ENCODE peak calls at places on chromosomes 6 and 20, in six cellular contexts. W is foreskin fibroblast; P is tibial nerve; M is AG10803; H is CD4-positive, alpha-beta T cell; Z is tibial artery. D is an unnamed sample.

GRCh38 chr6:162108041-162108440 is 619.5 kb downstream of the PRKN start:
- DNase-seq in W (no peak), P (no peak), M (no peak), H (no peak), Z (no peak), D (no peak)

GRCh38 chr20:62766716-62767115 is 29.6 kb upstream of the MRGBP start:
- DNase-seq in W (no peak), P (no peak), M (no peak), H (no peak), Z (no peak), D (no peak)

GRCh38 chr6:3534599-3534998 is 77.7 kb upstream of the SLC22A23 start:
- DNase-seq in W (no peak), P (no peak), M (no peak), H (no peak), Z (no peak), D (no peak)

GRCh38 chr6:41373367-41373918 is 38.0 kb downstream of the NCR2 start:
- DNase-seq in W (no peak), P (no peak), M (no peak), H (no peak), Z (no peak), D (no peak)

GRCh38 chr20:415820-416322 is 7.8 kb downstream of the RBCK1 start:
- DNase-seq in W (no peak), P (no peak), M (no peak), H (no peak), Z (no peak), D (no peak)

GRCh38 chr6:168053957-168054471 is 25.0 kb downstream of the FRMD1 start:
- DNase-seq in W (no peak), P (no peak), M (no peak), H (no peak), Z (no peak), D (no peak)

GRCh38 chr6:112639436-112639835 is 292.3 kb downstream of the RFPL4B start:
- DNase-seq in W (peak; percentile 72), P (no peak), M (peak; percentile 89), H (no peak), Z (no peak), D (no peak)

GRCh38 chr6:170106906-170107525 is 183.9 kb downstream of the DLL1 start:
- DNase-seq in W (no peak), P (no peak), M (no peak), H (no peak), Z (peak; percentile 15), D (peak; percentile 10)

GRCh38 chr6:115838763-115839401 is 221.8 kb downstream of the FRK start:
- DNase-seq in W (peak; percentile 2), P (no peak), M (peak; percentile 16), H (no peak), Z (no peak), D (no peak)

GRCh38 chr6:14858808-14859207 is 387.1 kb upstream of the JARID2 start:
- DNase-seq in W (no peak), P (no peak), M (no peak), H (no peak), Z (no peak), D (no peak)

GRCh38 chr20:55386686-55387085 is 618.6 kb downstream of the CBLN4 start:
- DNase-seq in W (no peak), P (no peak), M (no peak), H (no peak), Z (no peak), D (no peak)

GRCh38 chr20:17648782-17649730 is 33.0 kb downstream of the RRBP1 start:
- DNase-seq in W (no peak), P (no peak), M (no peak), H (no peak), Z (peak; percentile 18), D (no peak)

GRCh38 chr6:42249279-42249678 is 31.6 kb upstream of the MRPS10 start:
- DNase-seq in W (no peak), P (no peak), M (peak; percentile 76), H (no peak), Z (no peak), D (no peak)

GRCh38 chr6:91713911-91714310 is 1127.0 kb upstream of the MAP3K7 start:
- DNase-seq in W (no peak), P (no peak), M (no peak), H (no peak), Z (no peak), D (no peak)

GRCh38 chr6:2218866-2219265 is 26.5 kb downstream of the GMDS start:
- DNase-seq in W (no peak), P (no peak), M (no peak), H (no peak), Z (no peak), D (no peak)

GRCh38 chr6:142666599-142667185 is 278.3 kb downstream of the HIVEP2 start:
- DNase-seq in W (no peak), P (no peak), M (no peak), H (no peak), Z (no peak), D (no peak)

DNA sequence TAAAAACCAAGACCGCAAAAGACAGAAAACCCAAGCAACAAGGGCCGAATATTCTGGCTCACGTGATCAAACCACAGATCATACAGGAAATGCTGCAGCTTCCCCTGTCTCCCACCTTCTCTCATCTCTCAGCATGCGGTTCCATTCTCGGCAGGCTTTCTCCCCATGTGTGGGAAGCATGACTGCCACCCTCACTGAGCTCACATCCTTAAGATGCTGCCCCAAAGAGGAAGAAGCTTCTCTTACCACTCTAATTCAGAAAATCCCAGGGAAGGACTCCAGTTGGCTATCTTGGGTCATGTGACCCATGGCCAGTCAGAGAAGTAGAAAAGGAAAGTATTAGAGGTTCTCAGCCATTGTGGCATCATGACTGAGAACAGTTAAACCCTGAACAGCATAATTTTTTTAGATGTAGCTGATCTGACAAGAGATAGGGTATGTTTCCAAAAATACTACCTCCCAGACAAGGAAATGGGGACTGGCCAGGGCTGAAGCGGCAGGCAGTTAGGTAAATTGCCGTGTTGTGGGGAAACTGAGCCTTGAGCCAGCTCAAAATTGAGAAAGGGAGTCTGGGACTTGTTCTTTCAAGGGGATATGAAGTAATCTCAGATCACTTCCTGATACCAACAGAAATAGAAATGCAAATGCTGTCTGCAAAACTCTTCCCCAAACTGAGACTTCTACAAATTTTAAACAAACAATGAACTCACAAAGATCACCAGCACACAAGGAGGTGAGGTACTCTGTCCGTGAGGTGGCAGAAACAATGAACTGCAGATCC is 37.1 kb upstream of the GRM4 start:
- DNase-seq in W (no peak), P (no peak), M (peak; percentile 16), H (peak; percentile 56), Z (peak; percentile 31), D (peak; percentile 55)
- TF ChIP-seq CTCF in W (no peak), P (no peak), M (no peak), H (no peak), Z (no peak), D (no peak)

GRCh38 chr6:32956176-32956575 is 3.3 kb upstream of the HLA-DMA start:
- DNase-seq in W (no peak), P (no peak), M (no peak), H (no peak), Z (no peak), D (no peak)

GRCh38 chr6:32954212-32954745 is 1.4 kb upstream of the HLA-DMA start:
- DNase-seq in W (no peak), P (no peak), M (no peak), H (no peak), Z (no peak), D (no peak)

GRCh38 chr6:32953775-32954174 is 878 bp upstream of the HLA-DMA start:
- DNase-seq in W (no peak), P (no peak), M (no peak), H (no peak), Z (no peak), D (no peak)

GRCh38 chr6:32952817-32953739 is at the start of gene HLA-DMA:
- DNase-seq in W (peak; percentile 94), P (peak; percentile 60), M (peak; percentile 99), H (peak; percentile 57), Z (peak; percentile 91), D (peak; percentile 67)

DNA sequence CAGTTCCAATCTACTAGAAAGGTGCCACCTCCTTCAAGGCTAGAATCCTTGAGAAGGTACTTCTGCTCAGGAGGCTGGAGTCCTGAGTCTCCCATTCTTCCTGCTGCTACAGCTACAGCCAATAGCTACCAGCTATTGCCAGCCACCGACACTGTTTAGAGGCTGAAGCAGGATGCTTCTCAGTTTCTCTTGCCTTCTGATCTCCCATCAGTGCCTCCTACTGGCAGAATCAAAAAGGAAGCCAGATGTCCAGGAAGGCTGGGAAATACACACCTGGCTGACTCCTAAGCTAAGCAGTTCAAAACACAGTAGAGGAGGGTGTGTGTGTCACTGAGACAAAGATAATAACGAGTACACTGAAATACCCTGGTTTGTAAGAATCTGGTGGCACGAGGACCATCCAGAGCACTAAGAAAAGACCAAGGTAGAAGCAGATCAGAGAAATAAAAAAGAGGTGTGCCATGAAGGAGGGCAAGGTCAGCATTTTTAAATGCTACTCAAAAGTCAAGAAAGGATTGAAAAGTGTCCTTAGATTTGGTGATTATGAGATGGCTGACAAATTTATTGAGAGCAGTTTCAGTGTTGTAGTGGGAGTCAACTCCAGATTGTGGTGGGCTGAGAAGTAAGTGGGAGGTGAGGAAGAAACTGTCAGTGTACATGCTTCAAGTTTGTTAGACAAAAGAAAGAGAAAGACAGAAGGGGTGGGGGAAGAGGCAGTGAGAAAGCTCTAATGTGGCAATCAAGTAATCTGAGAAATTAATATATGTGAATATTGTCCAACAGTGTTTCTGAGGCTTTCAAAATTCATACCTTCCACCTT is 2.3 kb upstream of the HLA-DMA start:
- DNase-seq in W (no peak), P (no peak), M (no peak), H (no peak), Z (no peak), D (no peak)
- TF ChIP-seq CTCF in W (peak; percentile 35), P (no peak), M (peak; percentile 34), H (peak; percentile 36), Z (no peak), D (no peak)

DNA sequence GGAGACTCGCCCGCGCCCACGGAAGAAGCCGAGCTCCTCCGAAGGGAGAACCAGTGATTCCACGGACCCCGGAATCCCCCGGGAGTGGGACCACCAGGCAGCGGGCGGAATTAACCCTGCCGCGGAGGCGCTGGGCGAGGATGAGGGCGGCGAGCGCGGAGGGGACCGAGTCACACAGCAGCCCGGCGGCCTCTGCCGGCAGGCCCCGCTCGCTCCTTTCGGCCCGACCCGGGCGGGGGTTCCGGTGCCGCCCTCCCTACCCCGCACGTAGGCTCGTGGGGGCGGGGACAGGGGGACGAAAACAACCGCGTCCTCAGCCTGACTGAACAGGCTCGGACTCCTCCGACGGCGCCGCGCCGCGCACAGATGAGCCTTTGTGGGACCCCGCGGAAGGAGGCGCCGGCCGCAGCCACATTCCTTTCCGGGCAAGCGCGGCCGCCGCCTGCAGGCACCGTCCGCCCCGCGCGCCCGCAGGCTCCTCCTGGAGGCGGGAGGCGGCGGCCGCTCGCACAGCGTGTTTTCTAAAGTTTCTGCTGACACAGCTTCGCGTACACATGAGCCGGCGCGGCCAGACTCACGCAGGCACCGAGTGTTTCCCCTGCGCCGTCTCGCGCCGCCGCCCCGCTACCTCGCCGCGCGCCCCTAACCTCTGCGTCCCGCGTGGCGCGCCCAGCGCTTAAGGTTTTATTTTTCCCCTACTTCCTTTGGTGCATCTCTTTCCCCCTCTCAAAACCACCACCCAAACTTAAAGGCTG is 244.3 kb downstream of the ARID1B start:
- DNase-seq in W (peak; percentile 86), P (peak; percentile 82), M (peak; percentile 85), H (peak; percentile 78), Z (peak; percentile 94), D (peak; percentile 90)
- TF ChIP-seq CTCF in W (peak; percentile 32), P (peak; percentile 36), M (peak; percentile 18), H (peak; percentile 42), Z (peak; percentile 40), D (peak; percentile 39)

DNA sequence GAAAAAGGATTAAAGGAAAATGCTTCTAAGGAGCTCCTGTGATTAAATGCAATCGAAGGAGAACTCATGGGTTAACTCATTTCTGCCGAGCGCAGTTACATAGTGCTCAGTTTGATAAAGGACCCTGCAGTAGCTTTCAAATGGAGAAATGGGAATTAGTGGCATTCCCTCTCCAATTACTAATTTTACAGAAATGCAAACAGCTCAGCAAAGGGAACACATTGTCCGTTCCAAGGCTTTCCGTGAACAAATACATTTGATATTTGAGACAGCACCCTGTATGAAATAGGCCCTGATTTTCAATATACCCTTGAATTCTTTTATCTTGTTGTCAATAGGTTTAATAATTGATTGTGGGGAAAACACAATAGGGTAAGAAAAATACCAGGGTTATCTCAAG is 375.9 kb upstream of the TSHZ2 start:
- DNase-seq in W (no peak), P (no peak), M (no peak), H (no peak), Z (no peak), D (no peak)
- TF ChIP-seq CTCF in W (no peak), P (no peak), M (no peak), H (no peak), Z (no peak), D (no peak)

D was measured in natural killer cell.